ENCODE peak calls at places on chromosome 6, in six cellular contexts. G, I, B, P, Y and H are unnamed samples.
A peak's percentile ranks its signal among the peaks of the same experiment; 100 is the strongest.

GRCh38 chr6:130494745-130495144 is 128.9 kb downstream of the TMEM200A start:
- DNase-seq in Y (no peak), I (no peak), B (no peak), P (peak; percentile 29), G (no peak), H (no peak)

GRCh38 chr6:37130704-37131103 is 39.2 kb upstream of the PIM1 start:
- DNase-seq in Y (peak; percentile 55), G (no peak), B (peak; percentile 44), P (no peak), I (no peak), H (peak; percentile 61)

GRCh38 chr6:155093430-155093829 is 98.3 kb downstream of the TIAM2 start:
- DNase-seq in G (no peak), Y (no peak), I (no peak), B (no peak), P (no peak), H (no peak)

GRCh38 chr6:69985180-69985579 is 118.8 kb downstream of the COL19A1 start:
- DNase-seq in B (no peak), Y (no peak), G (no peak), I (no peak), P (no peak), H (no peak)

GRCh38 chr6:53984581-53984980 is 126.7 kb upstream of the MLIP start:
- DNase-seq in P (no peak), Y (no peak), G (no peak), I (no peak), B (no peak), H (no peak)

GRCh38 chr6:115971785-115972184 is 88.9 kb downstream of the FRK start:
- DNase-seq in B (no peak), G (no peak), Y (no peak), P (no peak), I (no peak), H (no peak)

GRCh38 chr6:89037156-89037900 is 43.2 kb upstream of the PNRC1 start:
- DNase-seq in Y (no peak), B (no peak), P (no peak), I (no peak), G (no peak), H (no peak)

GRCh38 chr6:15090145-15090579 is 155.7 kb upstream of the JARID2 start:
- DNase-seq in G (no peak), I (no peak), B (no peak), P (no peak), Y (no peak), H (no peak)

GRCh38 chr6:33840064-33840926 is 36.5 kb upstream of the MLN start:
- DNase-seq in G (no peak), Y (peak; percentile 34), I (no peak), P (peak; percentile 89), B (peak; percentile 26), H (peak; percentile 50)

GRCh38 chr6:41626917-41627316 is 11.4 kb upstream of the MDFI start:
- DNase-seq in Y (no peak), P (no peak), G (no peak), I (no peak), B (no peak), H (no peak)

GRCh38 chr6:136788069-136788902 is 4.0 kb downstream of the MAP3K5 start:
- DNase-seq in I (no peak), B (no peak), G (no peak), Y (no peak), P (no peak), H (no peak)

GRCh38 chr6:164098857-164099534 is 684.5 kb downstream of the QKI start:
- DNase-seq in P (no peak), B (peak; percentile 69), Y (peak; percentile 72), G (no peak), I (no peak), H (no peak)

GRCh38 chr6:105561501-105561900 is 158.6 kb upstream of the PREP start:
- DNase-seq in B (no peak), G (no peak), Y (no peak), P (no peak), I (no peak), H (no peak)

GRCh38 chr6:139277161-139277560 is 14.6 kb downstream of the TXLNB start:
- DNase-seq in P (no peak), Y (peak; percentile 53), G (no peak), I (no peak), B (peak; percentile 36), H (no peak)

GRCh38 chr6:131116321-131116720 is 18.9 kb upstream of the AKAP7 start:
- DNase-seq in G (no peak), I (no peak), P (no peak), Y (no peak), B (no peak), H (no peak)

GRCh38 chr6:39892490-39893129 is 41.7 kb downstream of the MOCS1 start:
- DNase-seq in G (no peak), B (peak; percentile 74), Y (peak; percentile 76), P (peak; percentile 10), I (peak; percentile 19), H (peak; percentile 72)

GRCh38 chr6:28802417-28803336 is 121.1 kb downstream of the TRIM27 start:
- DNase-seq in Y (no peak), I (no peak), B (no peak), P (no peak), G (no peak), H (peak; percentile 62)

GRCh38 chr6:158640519-158640918 is 4.0 kb downstream of the DYNLT1 start:
- DNase-seq in B (no peak), G (no peak), Y (no peak), I (no peak), P (no peak), H (no peak)

GRCh38 chr6:98014791-98015201 is 731.8 kb upstream of the MMS22L start:
- DNase-seq in I (no peak), B (no peak), G (no peak), P (no peak), Y (no peak), H (no peak)

GRCh38 chr6:52725530-52726192 is 37.6 kb downstream of the GSTA2 start:
- DNase-seq in Y (no peak), G (no peak), B (no peak), P (no peak), I (no peak), H (peak; percentile 7)

GRCh38 chr6:128252293-128253176 is 267.9 kb downstream of the PTPRK start:
- DNase-seq in G (no peak), Y (no peak), P (peak; percentile 28), I (no peak), B (no peak), H (no peak)

GRCh38 chr6:107318100-107318736 is 141.1 kb downstream of the PDSS2 start:
- DNase-seq in I (peak; percentile 1), Y (peak; percentile 50), P (no peak), B (peak; percentile 40), G (no peak), H (peak; percentile 60)

GRCh38 chr6:151448623-151449022 is 3.3 kb downstream of the RMND1 start:
- DNase-seq in I (no peak), B (no peak), G (no peak), Y (no peak), P (no peak), H (no peak)

GRCh38 chr6:135183532-135184440 is 2.7 kb downstream of the MYB start:
- DNase-seq in G (peak; percentile 72), B (no peak), I (no peak), Y (peak; percentile 24), P (no peak), H (peak; percentile 60)

GRCh38 chr6:131015630-131016263 is 47.3 kb downstream of the EPB41L2 start:
- DNase-seq in Y (no peak), I (no peak), G (no peak), P (no peak), B (peak; percentile 42), H (no peak)

GRCh38 chr6:137095651-137096238 is 51.0 kb upstream of the IL20RA start:
- DNase-seq in P (no peak), I (no peak), G (no peak), B (no peak), Y (no peak), H (no peak)

GRCh38 chr6:13769655-13770053 is 44.7 kb downstream of the MCUR1 start:
- DNase-seq in G (no peak), B (peak; percentile 31), Y (peak; percentile 32), I (no peak), P (no peak), H (no peak)

GRCh38 chr6:163984446-163984936 is 570.0 kb downstream of the QKI start:
- DNase-seq in B (no peak), P (no peak), G (no peak), Y (no peak), I (no peak), H (no peak)

GRCh38 chr6:45479834-45480696 is 102.3 kb upstream of the SUPT3H start:
- DNase-seq in G (no peak), P (peak; percentile 52), I (no peak), B (no peak), Y (no peak), H (no peak)

GRCh38 chr6:5173862-5174643 is 86.7 kb downstream of the LYRM4 start:
- DNase-seq in I (no peak), Y (no peak), B (no peak), P (no peak), G (peak; percentile 41), H (no peak)

GRCh38 chr6:159217595-159218275 is 48.5 kb downstream of the FNDC1 start:
- DNase-seq in B (no peak), P (no peak), G (no peak), I (no peak), Y (peak; percentile 38), H (peak; percentile 33)